ENCODE peak calls at places on chromosomes 13 and 19, in eight cellular contexts. N is WTC11, I is endothelial cell of umbilical vein, X is K562, Y is HCT116, S is H1, T is HepG2, C is SK-N-SH. P is an unnamed sample.

GRCh38 chr13:24053505-24054251 is 106.8 kb upstream of the SPATA13 start:
- DNase-seq in N (peak), I (peak), X (peak), Y (peak), S (peak), T (peak), C (peak), P (peak)

GRCh38 chr13:45206340-45206739 is 5.5 kb upstream of the KCTD4 start:
- DNase-seq in N (no peak), I (peak), X (no peak), Y (peak), S (no peak), T (no peak), C (no peak), P (peak)

GRCh38 chr19:39046037-39046821 is 13.9 kb upstream of the FBXO27 start:
- DNase-seq in N (no peak), I (no peak), X (peak), Y (peak), S (no peak), T (peak), C (no peak), P (no peak)

GRCh38 chr13:90717451-90717936 is 630.0 kb upstream of the MIR17HG start:
- DNase-seq in N (no peak), I (peak), X (no peak), Y (peak), S (no peak), T (no peak), C (no peak), P (no peak)

GRCh38 chr19:8641908-8642547 is 11.6 kb downstream of the NFILZ start:
- DNase-seq in N (no peak), I (peak), X (peak), Y (peak), S (no peak), T (peak), C (peak), P (peak)

GRCh38 chr19:50266896-50267295 is 62.3 kb downstream of the KCNC3 start:
- DNase-seq in N (peak), I (no peak), X (peak), Y (peak), S (peak), T (no peak), C (peak), P (no peak)

GRCh38 chr19:29724102-29724641 is 9.1 kb upstream of the C19orf12 start:
- DNase-seq in N (peak), I (peak), X (no peak), Y (no peak), S (peak), T (no peak), C (no peak), P (no peak)

GRCh38 chr19:9791552-9792181 is 23.1 kb upstream of the ZNF846 start:
- DNase-seq in N (peak), I (peak), X (peak), Y (no peak), S (peak), T (peak), C (peak), P (peak)

GRCh38 chr19:48737360-48737998 is 2.9 kb downstream of the RASIP1 start:
- DNase-seq in N (peak), I (peak), X (peak), Y (no peak), S (no peak), T (no peak), C (peak), P (peak)

GRCh38 chr19:45528744-45529453 is 21.6 kb downstream of the VASP start:
- DNase-seq in N (peak), I (no peak), X (peak), Y (no peak), S (peak), T (no peak), C (no peak), P (peak)

GRCh38 chr13:109996404-109996960 is 210.1 kb upstream of the IRS2 start:
- DNase-seq in N (no peak), I (no peak), X (no peak), Y (no peak), S (no peak), T (no peak), C (no peak), P (no peak)

GRCh38 chr19:6711605-6712004 is 8.8 kb downstream of the C3 start:
- DNase-seq in N (no peak), I (no peak), X (no peak), Y (no peak), S (no peak), T (no peak), C (no peak), P (no peak)

GRCh38 chr13:40158218-40158617 is 502.8 kb downstream of the COG6 start:
- DNase-seq in N (no peak), I (peak), X (no peak), Y (no peak), S (no peak), T (no peak), C (no peak), P (no peak)

GRCh38 chr13:111908391-111908790 is 158.6 kb upstream of the SOX1 start:
- DNase-seq in N (peak), I (no peak), X (no peak), Y (no peak), S (peak), T (no peak), C (no peak), P (no peak)

GRCh38 chr13:101785858-101786257 is 333.4 kb downstream of the ITGBL1 start:
- DNase-seq in N (peak), I (no peak), X (no peak), Y (peak), S (peak), T (peak), C (peak), P (peak)

GRCh38 chr13:91719033-91719432 is 320.6 kb downstream of the GPC5 start:
- DNase-seq in N (no peak), I (peak), X (peak), Y (no peak), S (no peak), T (no peak), C (no peak), P (peak)

GRCh38 chr19:4910594-4911273 is 1.4 kb downstream of the UHRF1 start:
- DNase-seq in N (no peak), I (peak), X (peak), Y (no peak), S (no peak), T (no peak), C (peak), P (peak)

GRCh38 chr13:33610471-33611015 is 207.4 kb upstream of the RFC3 start:
- DNase-seq in N (peak), I (no peak), X (peak), Y (no peak), S (peak), T (peak), C (no peak), P (no peak)

GRCh38 chr19:43902399-43902798 is 32.7 kb downstream of the ZNF45 start:
- DNase-seq in N (no peak), I (no peak), X (no peak), Y (no peak), S (no peak), T (no peak), C (no peak), P (no peak)

GRCh38 chr19:15448014-15448777 is 1.6 kb downstream of the WIZ start:
- DNase-seq in N (no peak), I (no peak), X (peak), Y (no peak), S (no peak), T (no peak), C (no peak), P (no peak)

GRCh38 chr13:75705395-75705794 is 69.3 kb downstream of the LMO7 start:
- DNase-seq in N (no peak), I (peak), X (no peak), Y (peak), S (no peak), T (no peak), C (no peak), P (peak)

GRCh38 chr13:29418026-29418425 is 177.5 kb downstream of the SLC7A1 start:
- DNase-seq in N (no peak), I (no peak), X (no peak), Y (no peak), S (no peak), T (no peak), C (no peak), P (no peak)
- TF ChIP-seq MAX in N (no peak), I (no peak), X (no peak), Y (no peak), S (no peak), T (no peak), C (no peak), P (no peak)

GRCh38 chr13:41496420-41497234 is 39.3 kb downstream of the RGCC start:
- DNase-seq in N (no peak), I (no peak), X (no peak), Y (no peak), S (no peak), T (no peak), C (no peak), P (no peak)
- TF ChIP-seq MAX in N (no peak), I (no peak), X (no peak), Y (no peak), S (peak), T (no peak), C (no peak), P (no peak)

GRCh38 chr19:53195265-53195879 is 2.2 kb upstream of the ZNF665 start:
- DNase-seq in N (peak), I (peak), X (peak), Y (peak), S (peak), T (peak), C (peak), P (peak)
- TF ChIP-seq MAX in N (no peak), I (no peak), X (no peak), Y (no peak), S (no peak), T (no peak), C (no peak), P (no peak)

GRCh38 chr13:77810430-77810829 is 108.2 kb downstream of the EDNRB start:
- DNase-seq in N (no peak), I (peak), X (no peak), Y (peak), S (no peak), T (no peak), C (peak), P (peak)
- TF ChIP-seq MAX in N (no peak), I (no peak), X (no peak), Y (no peak), S (no peak), T (no peak), C (no peak), P (no peak)

GRCh38 chr19:11675569-11675968 is 63.2 kb downstream of the ZNF823 start:
- DNase-seq in N (no peak), I (no peak), X (no peak), Y (no peak), S (no peak), T (no peak), C (no peak), P (no peak)
- TF ChIP-seq MAX in N (no peak), I (no peak), X (no peak), Y (no peak), S (no peak), T (no peak), C (no peak), P (no peak)

DNA sequence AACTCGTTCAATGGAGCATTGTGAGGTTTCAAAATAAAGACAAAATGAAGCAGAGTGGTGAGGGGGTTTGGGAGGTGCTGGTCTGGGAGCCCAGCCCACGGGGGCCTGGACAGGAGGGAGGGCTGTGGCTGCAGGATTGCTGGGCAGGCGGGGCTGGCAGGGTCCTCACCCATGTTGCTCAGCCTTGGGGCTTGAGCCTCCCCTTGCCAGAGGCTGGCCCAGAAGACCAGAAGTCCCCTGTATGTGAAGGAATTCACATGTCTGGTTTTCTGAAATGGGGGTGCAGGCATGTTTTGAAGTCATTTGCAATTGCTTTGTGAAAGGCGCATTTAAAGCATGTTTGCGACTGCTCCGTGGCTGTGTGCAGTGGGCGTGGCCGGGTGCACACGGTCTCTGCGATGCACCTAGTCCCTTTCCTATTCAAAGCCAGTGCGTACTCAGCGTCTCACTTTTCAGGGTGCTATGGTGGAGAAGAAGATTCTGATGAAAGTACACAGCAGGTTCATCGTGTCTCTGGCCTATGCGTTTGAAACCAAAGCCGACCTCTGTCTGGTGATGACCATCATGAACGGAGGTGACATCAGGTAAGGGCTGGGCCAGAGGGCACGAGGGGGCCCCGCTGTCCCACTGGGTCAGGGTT is 2.3 kb downstream of the GRK1 start:
- DNase-seq in N (peak), I (no peak), X (no peak), Y (no peak), S (no peak), T (no peak), C (no peak), P (no peak)
- TF ChIP-seq MAX in N (no peak), I (no peak), X (no peak), Y (no peak), S (no peak), T (no peak), C (no peak), P (no peak)

GRCh38 chr19:35696835-35697234 is 7.5 kb upstream of the ZBTB32 start:
- DNase-seq in N (no peak), I (no peak), X (no peak), Y (no peak), S (no peak), T (peak), C (no peak), P (no peak)
- TF ChIP-seq MAX in N (no peak), I (no peak), X (no peak), Y (no peak), S (no peak), T (no peak), C (no peak), P (no peak)

GRCh38 chr19:54572696-54573311 is 786 bp upstream of the LILRA2 start:
- DNase-seq in N (no peak), I (no peak), X (peak), Y (no peak), S (no peak), T (no peak), C (no peak), P (no peak)
- TF ChIP-seq MAX in N (no peak), I (no peak), X (no peak), Y (no peak), S (no peak), T (no peak), C (no peak), P (no peak)

GRCh38 chr19:47099576-47100050 is 14.0 kb downstream of the ZC3H4 start:
- DNase-seq in N (no peak), I (no peak), X (peak), Y (no peak), S (no peak), T (no peak), C (no peak), P (no peak)

GRCh38 chr19:47105874-47106273 is 7.7 kb downstream of the ZC3H4 start:
- DNase-seq in N (no peak), I (no peak), X (peak), Y (no peak), S (no peak), T (no peak), C (no peak), P (no peak)

GRCh38 chr19:47100290-47100689 is 13.3 kb downstream of the ZC3H4 start:
- DNase-seq in N (no peak), I (no peak), X (peak), Y (no peak), S (no peak), T (no peak), C (no peak), P (no peak)

GRCh38 chr19:47104678-47105077 is 8.9 kb downstream of the ZC3H4 start:
- DNase-seq in N (no peak), I (no peak), X (no peak), Y (no peak), S (no peak), T (no peak), C (no peak), P (no peak)

GRCh38 chr19:47102561-47103135 is 10.9 kb downstream of the ZC3H4 start:
- DNase-seq in N (no peak), I (no peak), X (no peak), Y (no peak), S (no peak), T (no peak), C (no peak), P (no peak)
- TF ChIP-seq MAX in N (no peak), I (no peak), X (no peak), Y (no peak), S (no peak), T (no peak), C (no peak), P (no peak)

P was measured in A549.